ENCODE peak calls at places on chromosomes 6 and 20, in seven cellular contexts. K is fibroblast of mammary gland; S is GOT3; J is NCI-H460; I is left cardiac atrium; P is aorta; Z is stimulated activated CD8-positive, alpha-beta memory T cell treated with anti-CD3 and anti-CD28 coated beads, Interleukin-4, amount 100 ng/mL, for 1 hour. H is an unnamed sample.

GRCh38 chr20:38640486-38640885 is 38.9 kb downstream of the ARHGAP40 start:
- DNase-seq in J (no peak), I (no peak), Z (no peak), P (no peak), K (no peak), S (no peak), H (no peak)

GRCh38 chr20:57108742-57109141 is 157.7 kb downstream of the BMP7 start:
- DNase-seq in J (no peak), Z (no peak), S (no peak), P (no peak), I (no peak), K (no peak), H (no peak)

GRCh38 chr6:15152720-15153119 is 93.1 kb upstream of the JARID2 start:
- DNase-seq in S (no peak), P (no peak), J (no peak), Z (no peak), I (no peak), K (peak; percentile 20), H (no peak)

GRCh38 chr20:1509237-1509636 is 18.0 kb upstream of the SIRPB2 start:
- DNase-seq in Z (no peak), S (no peak), K (peak; percentile 48), P (no peak), I (no peak), J (peak; percentile 22), H (peak; percentile 52)

GRCh38 chr20:44496976-44497375 is 21.3 kb downstream of the TTPAL start:
- DNase-seq in P (no peak), Z (no peak), S (no peak), J (no peak), I (no peak), K (peak; percentile 97), H (peak; percentile 100)

GRCh38 chr6:72554761-72555221 is 67.1 kb upstream of the KCNQ5 start:
- DNase-seq in K (no peak), P (no peak), Z (no peak), J (no peak), S (no peak), I (no peak), H (peak; percentile 69)

GRCh38 chr6:130778946-130779657 is 48.1 kb upstream of the SMLR1 start:
- DNase-seq in P (no peak), I (no peak), Z (no peak), K (peak; percentile 82), S (no peak), J (no peak), H (peak; percentile 76)

GRCh38 chr6:8958894-8959511 is 523.7 kb upstream of the SLC35B3 start:
- DNase-seq in J (no peak), Z (no peak), K (no peak), S (no peak), I (no peak), P (no peak), H (peak; percentile 67)

H was measured in ELR.